ENCODE peak calls at places on chromosomes 11 and 22, in seven cellular contexts. A is CD8-positive, alpha-beta T cell; L is lower lobe of right lung; P is GM12878; Q is breast epithelium; D is endothelial cell of umbilical vein; M is lung. J is an unnamed sample. For H3K36me3, the result is how much of the 10 kb centered on the place peaks cover.

GRCh38 chr11:58121101-58121500 is 4.2 kb downstream of the OR9I1 start:
- DNase-seq in A (no peak), D (no peak), P (no peak), M (no peak), Q (no peak), L (no peak), J (no peak)

GRCh38 chr11:2776351-2777061 is 76.7 kb upstream of the KCNQ1OT1 start:
- DNase-seq in L (peak), P (no peak), Q (peak), D (no peak), A (no peak), M (peak), J (no peak)

GRCh38 chr11:117096140-117096972 is 1.9 kb downstream of the SIK3 start:
- DNase-seq in L (no peak), M (no peak), D (no peak), Q (no peak), A (peak), P (peak), J (peak)

GRCh38 chr11:33915521-33915920 is 23.6 kb upstream of the LMO2 start:
- DNase-seq in Q (no peak), L (no peak), D (no peak), M (no peak), A (no peak), P (no peak), J (no peak)

GRCh38 chr11:86444981-86445380 is 70.3 kb downstream of the CCDC81 start:
- DNase-seq in D (no peak), M (no peak), L (no peak), Q (no peak), A (no peak), P (no peak), J (no peak)

GRCh38 chr22:27801616-27802388 is at the start of gene MN1:
- DNase-seq in L (no peak), D (peak), P (no peak), M (no peak), A (no peak), Q (no peak), J (no peak)

GRCh38 chr11:88131764-88132470 is 43.3 kb downstream of the RAB38 start:
- DNase-seq in Q (no peak), L (no peak), M (no peak), P (no peak), A (no peak), D (no peak), J (peak)

GRCh38 chr11:70270877-70271634 is 566 bp downstream of the PPFIA1 start:
- DNase-seq in M (peak), A (peak), P (no peak), D (peak), Q (no peak), L (peak), J (peak)

GRCh38 chr11:98630736-98631135 is 390.0 kb upstream of the CNTN5 start:
- DNase-seq in L (no peak), P (no peak), D (no peak), A (no peak), M (no peak), Q (no peak), J (no peak)

GRCh38 chr22:37325024-37325395 is 42.7 kb downstream of the CYTH4 start:
- DNase-seq in D (no peak), Q (no peak), P (no peak), L (no peak), M (no peak), A (no peak), J (no peak)

GRCh38 chr11:133383689-133384088 is 148.6 kb downstream of the OPCML start:
- DNase-seq in Q (no peak), A (no peak), M (no peak), L (no peak), P (no peak), D (no peak), J (no peak)

GRCh38 chr22:28410050-28410816 is 269.4 kb downstream of the TTC28 start:
- DNase-seq in P (no peak), A (no peak), D (peak), M (no peak), Q (no peak), L (no peak), J (no peak)

GRCh38 chr11:109795234-109795633 is 298.0 kb upstream of the ZC3H12C start:
- DNase-seq in P (no peak), Q (no peak), L (no peak), D (no peak), A (no peak), M (no peak), J (no peak)

GRCh38 chr11:33830903-33831648 is 56.8 kb upstream of the FBXO3 start:
- DNase-seq in Q (no peak), D (no peak), P (no peak), A (no peak), L (no peak), M (no peak), J (no peak)

GRCh38 chr11:129333873-129334272 is 41.8 kb upstream of the BARX2 start:
- DNase-seq in D (no peak), A (no peak), M (no peak), Q (no peak), L (no peak), P (no peak), J (no peak)

GRCh38 chr11:72551571-72551970 is 117.2 kb upstream of the CLPB start:
- DNase-seq in P (no peak), Q (no peak), D (no peak), M (no peak), L (no peak), A (no peak), J (no peak)

GRCh38 chr11:64541131-64541530 is 49.9 kb upstream of the SLC22A12 start:
- DNase-seq in M (no peak), L (peak), P (no peak), D (no peak), A (no peak), Q (no peak), J (no peak)

GRCh38 chr11:42972741-42973140 is 339.1 kb upstream of the API5 start:
- DNase-seq in Q (no peak), D (no peak), A (no peak), L (no peak), M (no peak), P (no peak), J (no peak)

GRCh38 chr11:1287928-1288327 is 21.5 kb downstream of the TOLLIP start:
- DNase-seq in L (peak), P (no peak), A (no peak), Q (no peak), D (no peak), M (no peak), J (no peak)

GRCh38 chr11:117189941-117190544 is 9.1 kb upstream of the TAGLN start:
- DNase-seq in A (no peak), P (no peak), M (no peak), D (no peak), Q (no peak), L (peak), J (no peak)

GRCh38 chr11:134032501-134033091 is 36.3 kb upstream of the JAM3 start:
- DNase-seq in A (no peak), Q (no peak), D (no peak), M (no peak), P (no peak), L (peak), J (no peak)

GRCh38 chr11:61686469-61686868 is 6.3 kb downstream of the DAGLA start:
- DNase-seq in A (no peak), P (no peak), M (no peak), Q (no peak), L (no peak), D (no peak), J (no peak)

DNA sequence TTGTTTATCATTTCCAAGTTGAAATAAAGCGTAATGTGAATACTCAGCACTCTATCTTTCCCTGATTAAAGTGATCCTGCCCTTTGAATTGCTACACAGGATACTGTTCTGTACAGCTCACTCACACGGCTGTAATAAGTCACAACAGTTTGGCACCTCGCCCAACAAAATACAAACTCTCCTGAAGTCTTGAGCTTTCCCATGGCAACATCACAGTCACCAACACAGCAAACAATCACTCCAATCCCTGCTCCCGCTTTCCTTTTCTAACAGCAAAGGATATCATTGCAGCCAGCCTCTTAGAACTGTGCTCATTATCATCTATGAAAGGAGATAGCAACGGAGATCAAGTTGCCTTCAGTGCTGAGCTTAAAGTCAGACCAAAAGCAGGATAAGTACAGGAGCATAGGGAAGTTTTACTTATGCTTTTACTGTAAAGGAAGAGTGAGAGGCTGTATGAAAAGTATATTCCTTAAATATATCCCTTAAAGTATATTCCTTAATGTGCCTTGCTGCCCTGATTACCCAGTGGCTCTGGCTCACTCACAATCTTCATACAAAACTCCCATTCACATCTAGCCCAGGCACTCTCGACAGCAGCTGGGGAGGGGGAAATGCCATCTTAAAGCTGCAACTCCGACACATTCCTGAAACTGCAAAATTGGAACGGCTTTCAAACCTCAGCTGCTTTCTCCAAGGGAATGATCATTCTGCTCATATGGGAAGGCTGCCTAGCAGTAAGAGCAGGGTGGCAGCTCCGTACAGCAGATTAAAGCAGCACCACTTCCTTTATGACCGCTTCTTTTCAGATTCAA is 35.9 kb downstream of the MAML2 start:
- DNase-seq in Q (peak), M (peak), P (no peak), A (no peak), L (peak), D (peak), J (no peak)
- H3K4me3 ChIP-seq in Q (peak), M (no peak), P (no peak), A (peak), L (peak), D (no peak), J (no peak)

DNA sequence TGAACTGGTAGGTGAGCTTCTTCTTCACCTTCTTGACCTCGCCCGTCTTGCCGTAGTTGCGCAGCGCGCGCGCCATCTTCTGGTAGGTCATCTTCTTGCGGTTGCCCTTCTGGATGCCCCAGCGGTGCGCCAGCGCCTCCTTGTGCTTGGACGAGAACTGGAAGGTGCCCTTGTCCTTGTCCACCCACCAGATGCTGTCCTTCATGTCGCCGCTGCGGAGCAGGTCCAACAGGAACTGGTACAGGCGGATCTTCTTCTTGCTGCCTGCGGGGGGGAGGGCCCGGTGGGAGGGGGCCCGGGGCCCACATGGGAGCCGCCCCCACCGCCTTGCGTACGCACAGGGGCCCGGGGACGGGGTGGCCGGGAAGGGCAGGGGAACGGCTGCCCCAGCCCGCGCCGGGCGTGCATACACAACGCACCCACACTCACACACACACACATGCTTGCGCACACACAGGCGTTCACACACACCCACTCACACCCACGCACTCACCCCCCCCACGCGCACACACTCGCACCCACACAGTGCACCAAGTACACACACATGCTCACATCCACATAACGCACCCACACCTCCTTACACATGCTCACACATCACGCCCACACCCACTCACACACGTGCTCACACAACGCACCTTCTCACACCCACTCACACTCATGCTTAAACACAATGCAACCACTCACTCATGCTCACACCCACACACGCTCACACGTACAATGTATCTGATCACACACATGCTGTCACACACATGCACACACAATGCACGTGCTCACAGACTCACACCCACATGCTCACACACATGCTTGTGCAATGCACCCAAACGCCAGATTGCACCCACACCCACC is 3.0 kb upstream of the MYBPC3 start:
- DNase-seq in P (no peak), Q (peak), L (peak), M (peak), D (peak), A (no peak), J (no peak)
- TF ChIP-seq CTCF in P (peak), Q (peak), L (peak), M (peak), D (peak), A (no peak), J (peak)

DNA sequence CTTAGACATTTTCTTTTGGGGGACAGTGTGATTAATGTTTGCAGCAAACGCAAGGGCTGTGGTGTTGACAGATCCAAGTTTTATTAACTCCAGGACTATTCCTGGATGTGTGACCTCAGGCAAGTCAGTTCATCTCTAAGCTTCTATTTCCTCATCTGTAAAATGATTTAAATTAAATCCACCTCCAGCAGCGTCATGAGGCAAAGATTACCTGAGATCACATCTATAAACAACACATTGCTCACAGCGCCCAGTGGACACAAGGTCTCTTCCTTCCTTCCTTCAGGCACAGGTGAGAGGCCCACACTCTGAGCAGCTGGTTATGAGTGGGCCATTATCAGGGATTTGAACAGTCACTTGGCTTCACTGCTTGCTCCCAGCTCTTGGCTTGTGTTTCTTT is 111.2 kb upstream of the RASSF10 start:
- DNase-seq in M (no peak), Q (no peak), A (no peak), D (no peak), L (no peak), P (no peak), J (no peak)
- H3K36me3 ChIP-seq in M (under half), Q (under half), A (under half), D (under half), L (under half), P (under half), J (under half)

GRCh38 chr11:118219696-118220095 is 5.1 kb downstream of the JAML start:
- DNase-seq in D (no peak), M (no peak), L (no peak), A (no peak), Q (no peak), P (no peak), J (no peak)
- H3K4me3 ChIP-seq in D (no peak), M (no peak), L (no peak), A (no peak), Q (no peak), P (no peak), J (no peak)

GRCh38 chr11:6603287-6604080 is at the start of the genes ILK and RRP8:
- DNase-seq in A (peak), D (peak), Q (peak), M (peak), P (peak), L (peak), J (peak)
- TF ChIP-seq CTCF in A (no peak), D (no peak), Q (no peak), M (no peak), P (no peak), L (peak), J (peak)

GRCh38 chr11:126312903-126313460 is 9.1 kb downstream of the DCPS start:
- DNase-seq in D (no peak), M (no peak), Q (no peak), A (no peak), P (no peak), L (peak), J (no peak)
- H3K36me3 ChIP-seq in D (under half), M (under half), Q (under half), A (under half), P (under half), L (under half), J (under half)